ENCODE peak calls at places on chromosome 21, in seven cellular contexts. M, O, B, N, X, W and P are unnamed samples.

GRCh38 chr21:34844033-34844923 is 175.5 kb downstream of the CLIC6 start:
- ATAC-seq in X (no peak), W (peak; percentile 79), O (peak; percentile 69), B (peak; percentile 72), M (peak; percentile 84), N (no peak), P (peak; percentile 82)

GRCh38 chr21:31142600-31142999 is 104.3 kb upstream of the KRTAP19-8 start:
- ATAC-seq in N (no peak), X (no peak), W (no peak), B (no peak), O (no peak), M (no peak), P (no peak)

GRCh38 chr21:33197546-33197945 is 32.2 kb upstream of the IFNAR2 start:
- ATAC-seq in M (peak; percentile 82), O (peak; percentile 72), X (no peak), W (no peak), N (no peak), B (peak; percentile 88), P (peak; percentile 30)

GRCh38 chr21:34869541-34869940 is 179.6 kb downstream of the RUNX1 start:
- ATAC-seq in B (no peak), N (no peak), X (no peak), O (no peak), W (no peak), M (no peak), P (no peak)

GRCh38 chr21:29084372-29084771 is 10.9 kb upstream of the CCT8 start:
- ATAC-seq in B (no peak), O (peak; percentile 25), N (no peak), W (no peak), M (no peak), X (no peak), P (no peak)

GRCh38 chr21:31447477-31447876 is 103.4 kb upstream of the TIAM1 start:
- ATAC-seq in W (no peak), N (no peak), O (no peak), X (no peak), B (no peak), M (no peak), P (peak; percentile 34)

GRCh38 chr21:26365849-26366248 is 195.3 kb upstream of the APP start:
- ATAC-seq in M (no peak), X (no peak), O (no peak), B (no peak), W (no peak), N (no peak), P (no peak)

GRCh38 chr21:17527240-17527639 is 14.4 kb downstream of the CXADR start:
- ATAC-seq in W (no peak), M (peak; percentile 56), O (peak; percentile 75), N (no peak), X (peak; percentile 46), B (no peak), P (no peak)

GRCh38 chr21:43318841-43319781 is 107.8 kb downstream of the SIK1 start:
- ATAC-seq in X (peak; percentile 75), M (no peak), W (no peak), N (no peak), O (peak; percentile 58), B (no peak), P (no peak)

GRCh38 chr21:26112127-26112742 is 58.3 kb downstream of the APP start:
- ATAC-seq in B (peak; percentile 60), M (no peak), O (peak; percentile 87), W (peak; percentile 80), N (peak; percentile 38), X (peak; percentile 54), P (no peak)

DNA sequence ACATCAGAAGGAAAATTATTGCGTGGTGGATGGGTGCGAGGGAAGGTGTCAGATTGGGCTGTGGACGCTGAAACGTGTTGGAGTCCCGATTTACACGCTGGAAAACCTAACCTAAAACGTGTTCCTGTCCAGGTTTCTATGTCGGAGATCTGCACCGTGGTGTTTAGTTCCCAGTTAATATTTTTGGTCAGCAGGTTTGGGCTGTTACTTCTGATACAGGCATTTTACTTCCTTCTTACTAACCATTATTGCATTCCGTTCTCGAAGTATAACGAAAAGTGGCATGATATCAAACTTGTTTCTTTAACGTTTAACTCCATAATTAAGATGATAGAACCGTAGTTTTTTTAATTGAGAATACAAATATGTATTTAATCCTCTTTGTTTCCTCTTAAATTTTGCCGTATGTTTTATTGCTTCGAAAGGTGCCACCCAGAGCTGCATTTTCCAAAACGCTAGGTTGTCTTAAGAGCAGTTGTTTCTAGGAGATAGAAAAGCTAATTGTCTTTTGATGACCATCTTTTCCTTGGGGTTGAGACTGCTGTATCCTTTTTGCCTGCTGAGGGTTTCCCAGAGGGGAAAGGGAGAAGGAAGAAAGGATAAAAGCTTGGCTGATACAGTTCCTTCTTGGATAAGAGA is 1.3 kb downstream of the ADARB1 start:
- ATAC-seq in M (no peak), O (no peak), W (no peak), X (no peak), N (no peak), B (no peak), P (no peak)
- H3K27me3 ChIP-seq in M (no peaks in the 10 kb centered on the region), O (no peaks in the 10 kb centered on the region), W (no peaks in the 10 kb centered on the region), X (no peaks in the 10 kb centered on the region), N (no peaks in the 10 kb centered on the region), B (no peaks in the 10 kb centered on the region), P (no peaks in the 10 kb centered on the region)

GRCh38 chr21:38663282-38663681 is 142.4 kb upstream of the ETS2 start:
- ATAC-seq in O (no peak), M (no peak), N (no peak), X (no peak), W (no peak), B (no peak), P (no peak)
- H3K27me3 ChIP-seq in O (peaks cover 35% of the 10 kb centered on the region), M (no peaks in the 10 kb centered on the region), N (no peaks in the 10 kb centered on the region), X (peaks cover 79% of the 10 kb centered on the region), W (no peaks in the 10 kb centered on the region), B (peaks cover 20% of the 10 kb centered on the region), P (peaks cover 58% of the 10 kb centered on the region)

GRCh38 chr21:36710729-36711048 is 11.8 kb downstream of the SIM2 start:
- ATAC-seq in B (no peak), X (peak; percentile 30), O (peak; percentile 20), W (no peak), N (no peak), M (no peak), P (no peak)
- H3K27me3 ChIP-seq in B (peaks cover 100% of the 10 kb centered on the region), X (peaks cover 75% of the 10 kb centered on the region), O (peaks cover 97% of the 10 kb centered on the region), W (no peaks in the 10 kb centered on the region), N (peaks cover 32% of the 10 kb centered on the region), M (peaks cover 6% of the 10 kb centered on the region), P (peaks cover 98% of the 10 kb centered on the region)

DNA sequence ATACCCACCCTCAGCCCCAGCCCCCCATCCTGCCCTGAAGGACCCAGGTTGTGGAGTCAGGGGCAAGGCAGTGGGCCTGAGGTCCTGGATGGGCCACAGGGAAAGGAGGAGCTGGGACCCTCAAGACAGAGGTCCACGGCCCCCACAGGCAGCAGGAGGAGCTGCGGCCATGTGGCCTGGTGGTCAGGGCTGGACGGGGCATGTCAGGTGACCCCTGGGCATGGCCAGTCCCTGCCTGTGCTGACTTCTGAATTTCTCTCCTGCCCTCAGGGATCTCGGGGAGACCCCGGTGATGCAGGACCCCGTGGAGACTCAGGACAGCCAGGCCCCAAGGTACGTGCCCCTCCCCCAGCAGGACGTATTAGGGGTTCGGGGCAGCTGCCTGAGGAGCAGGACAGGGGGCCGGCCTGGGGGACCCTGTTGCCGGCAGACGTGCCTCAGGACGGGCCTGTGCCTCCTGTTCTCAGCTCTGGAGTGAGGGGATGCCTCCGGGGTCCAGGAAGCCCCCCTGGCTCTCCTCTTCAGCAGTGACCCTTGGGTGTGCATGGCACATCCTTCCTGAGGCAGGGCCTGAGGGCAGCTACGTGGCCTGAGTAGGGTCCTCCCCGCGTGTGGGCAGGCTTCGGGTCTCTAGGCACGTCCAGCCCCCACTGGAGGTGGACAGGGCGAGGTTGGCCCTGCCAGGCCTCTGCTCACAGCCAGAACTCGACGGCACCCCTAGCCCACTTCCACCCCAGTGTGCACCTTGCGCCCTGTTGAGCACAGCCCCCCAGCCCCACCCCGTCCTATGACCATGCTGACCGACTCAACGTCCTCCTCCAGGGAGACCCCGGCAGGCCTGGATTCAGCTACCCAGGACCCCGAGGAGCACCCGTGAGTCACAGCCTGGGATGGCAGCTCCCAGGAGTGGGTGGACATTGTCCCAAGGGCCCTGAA is 23.6 kb downstream of the COL6A2 start:
- ATAC-seq in M (no peak), B (no peak), N (no peak), O (no peak), X (no peak), W (no peak), P (no peak)
- H3K27me3 ChIP-seq in M (no peaks in the 10 kb centered on the region), B (no peaks in the 10 kb centered on the region), N (no peaks in the 10 kb centered on the region), O (no peaks in the 10 kb centered on the region), X (no peaks in the 10 kb centered on the region), W (no peaks in the 10 kb centered on the region), P (no peaks in the 10 kb centered on the region)

DNA sequence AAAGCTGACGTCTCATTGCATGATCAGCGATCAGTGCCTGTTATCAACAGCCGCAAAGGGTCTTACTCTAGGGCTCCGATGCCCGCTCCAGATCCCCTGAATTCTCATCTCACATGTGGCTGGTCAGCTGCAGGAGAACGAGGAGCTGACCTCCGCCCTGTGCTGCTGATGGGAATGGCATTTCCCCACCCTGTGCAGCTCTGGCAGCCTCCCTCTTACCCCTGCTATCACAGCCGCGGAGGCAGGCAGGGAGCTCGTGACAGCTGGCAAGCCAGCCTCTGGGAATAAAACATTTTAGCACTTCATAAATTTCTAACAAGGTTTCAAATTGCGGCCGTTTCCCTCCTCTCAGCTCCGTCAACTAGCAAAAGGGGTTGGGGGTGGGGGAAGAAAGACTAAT is 81.2 kb downstream of the DSCAM start:
- ATAC-seq in W (no peak), B (no peak), O (no peak), N (no peak), M (no peak), X (no peak), P (no peak)
- H3K27me3 ChIP-seq in W (no peaks in the 10 kb centered on the region), B (peaks cover 8% of the 10 kb centered on the region), O (peaks cover 7% of the 10 kb centered on the region), N (no peaks in the 10 kb centered on the region), M (no peaks in the 10 kb centered on the region), X (no peaks in the 10 kb centered on the region), P (peaks cover 20% of the 10 kb centered on the region)

DNA sequence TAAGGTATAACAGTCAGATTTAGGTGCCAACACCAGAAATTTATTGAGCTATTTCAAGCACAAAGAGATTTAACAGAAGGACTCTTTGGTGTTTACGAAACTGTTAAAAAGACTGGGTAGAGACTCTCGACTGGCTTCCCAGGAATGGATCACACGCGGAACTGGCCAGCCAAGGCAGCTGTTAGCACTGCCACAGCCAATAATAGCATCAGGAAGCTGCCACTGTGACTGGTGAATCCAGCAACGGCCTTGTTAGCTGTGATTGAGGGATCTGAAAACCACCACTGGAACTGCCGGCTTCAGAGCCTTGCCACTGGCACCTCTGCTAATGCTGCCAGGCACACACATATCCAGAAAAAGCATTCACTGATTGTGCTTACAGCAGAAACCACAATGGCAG is 10.6 kb upstream of the SIM2 start:
- ATAC-seq in B (no peak), O (peak; percentile 60), W (no peak), M (no peak), N (no peak), X (no peak), P (no peak)
- H3K27me3 ChIP-seq in B (peaks cover 76% of the 10 kb centered on the region), O (peaks cover 71% of the 10 kb centered on the region), W (no peaks in the 10 kb centered on the region), M (peaks cover 4% of the 10 kb centered on the region), N (peaks cover 23% of the 10 kb centered on the region), X (peaks cover 71% of the 10 kb centered on the region), P (peaks cover 97% of the 10 kb centered on the region)